ENCODE peak calls at places on chromosome 13, in five cellular contexts. One of them, this sample, is unnamed.

GRCh38 chr13:51416107-51416506 is 36.7 kb downstream of the INTS6 start:
- DNase-seq in mesothelial cell of epicardium: no peak
- DNase-seq in GM10248: peak; percentile 20
- DNase-seq in Peyer's patch: no peak
- DNase-seq in foreskin fibroblast: no peak
- DNase-seq in this sample: no peak

GRCh38 chr13:20616059-20616797 is 49.3 kb downstream of the IFT88 start:
- DNase-seq in foreskin fibroblast: peak; percentile 75
- DNase-seq in mesothelial cell of epicardium: no peak
- DNase-seq in GM10248: no peak
- DNase-seq in Peyer's patch: no peak
- DNase-seq in this sample: no peak

GRCh38 chr13:42821437-42821836 is 40.1 kb downstream of the FAM216B start:
- DNase-seq in Peyer's patch: no peak
- DNase-seq in foreskin fibroblast: peak; percentile 81
- DNase-seq in mesothelial cell of epicardium: no peak
- DNase-seq in GM10248: no peak
- DNase-seq in this sample: no peak

GRCh38 chr13:114143806-114144605 is 11.6 kb upstream of the RASA3 start:
- DNase-seq in mesothelial cell of epicardium: no peak
- DNase-seq in GM10248: peak; percentile 60
- DNase-seq in foreskin fibroblast: no peak
- DNase-seq in Peyer's patch: peak; percentile 3
- DNase-seq in this sample: no peak

GRCh38 chr13:62997696-62998095 is 1582.0 kb upstream of the PCDH20 start:
- DNase-seq in foreskin fibroblast: no peak
- DNase-seq in mesothelial cell of epicardium: no peak
- DNase-seq in Peyer's patch: no peak
- DNase-seq in GM10248: no peak
- DNase-seq in this sample: no peak

GRCh38 chr13:30829145-30829544 is 76.9 kb upstream of the MEDAG start:
- DNase-seq in Peyer's patch: no peak
- DNase-seq in mesothelial cell of epicardium: no peak
- DNase-seq in foreskin fibroblast: peak; percentile 66
- DNase-seq in GM10248: no peak
- DNase-seq in this sample: no peak

GRCh38 chr13:100197591-100198365 is 108.9 kb downstream of the PCCA start:
- DNase-seq in Peyer's patch: no peak
- DNase-seq in foreskin fibroblast: no peak
- DNase-seq in GM10248: no peak
- DNase-seq in mesothelial cell of epicardium: no peak
- DNase-seq in this sample: no peak

GRCh38 chr13:98254541-98254940 is 77.5 kb upstream of the RNF113B start:
- DNase-seq in GM10248: no peak
- DNase-seq in mesothelial cell of epicardium: no peak
- DNase-seq in foreskin fibroblast: peak; percentile 74
- DNase-seq in Peyer's patch: no peak
- DNase-seq in this sample: no peak

GRCh38 chr13:23516190-23516589 is 54.0 kb upstream of the TNFRSF19 start:
- DNase-seq in foreskin fibroblast: no peak
- DNase-seq in Peyer's patch: no peak
- DNase-seq in mesothelial cell of epicardium: no peak
- DNase-seq in GM10248: no peak
- DNase-seq in this sample: no peak

GRCh38 chr13:103695320-103695719 is 629.1 kb upstream of the SLC10A2 start:
- DNase-seq in foreskin fibroblast: no peak
- DNase-seq in Peyer's patch: no peak
- DNase-seq in GM10248: no peak
- DNase-seq in mesothelial cell of epicardium: no peak
- DNase-seq in this sample: no peak

This sample was measured in head of caudate nucleus.